ENCODE peak calls at places on chromosomes 12 and 14, in four cellular contexts. K is GM23338, D is HepG2, R is neuronal stem cell. W is an unnamed sample.

GRCh38 chr12:51593539-51593938 is 2.5 kb downstream of the SCN8A start:
- DNase-seq in K (peak; percentile 62), D (peak; percentile 20), R (peak; percentile 46), W (no peak)

GRCh38 chr12:104792570-104792969 is 165.5 kb downstream of the SLC41A2 start:
- DNase-seq in K (no peak), D (no peak), R (no peak), W (no peak)

GRCh38 chr14:74142523-74142922 is 57.8 kb downstream of the LIN52 start:
- DNase-seq in K (no peak), D (no peak), R (no peak), W (no peak)

GRCh38 chr12:3155710-3156386 is 78.7 kb downstream of the TSPAN9 start:
- DNase-seq in K (no peak), D (no peak), R (no peak), W (peak; percentile 61)

GRCh38 chr12:90280033-90280432 is 571.4 kb upstream of the ATP2B1 start:
- DNase-seq in K (no peak), D (no peak), R (no peak), W (no peak)

GRCh38 chr12:126950266-126950665 is 1316.7 kb upstream of the TMEM132C start:
- DNase-seq in K (peak; percentile 17), D (no peak), R (no peak), W (no peak)

GRCh38 chr12:115267891-115268290 is 583.9 kb upstream of the TBX3 start:
- DNase-seq in K (no peak), D (no peak), R (no peak), W (no peak)

GRCh38 chr14:94542111-94542810 is 19.0 kb upstream of the SERPINA4 start:
- DNase-seq in K (no peak), D (peak; percentile 80), R (no peak), W (no peak)

GRCh38 chr14:40164083-40164482 is 731.9 kb upstream of the FBXO33 start:
- DNase-seq in K (no peak), D (no peak), R (no peak), W (no peak)

GRCh38 chr12:103547929-103548328 is 39.1 kb upstream of the STAB2 start:
- DNase-seq in K (peak; percentile 16), D (no peak), R (no peak), W (no peak)

GRCh38 chr12:72368298-72368697 is 96.1 kb downstream of the TRHDE start:
- DNase-seq in K (no peak), D (no peak), R (no peak), W (no peak)

GRCh38 chr12:82852529-82852928 is 165.8 kb downstream of the TMTC2 start:
- DNase-seq in K (no peak), D (no peak), R (no peak), W (no peak)

GRCh38 chr14:23428686-23429495 is 6.6 kb downstream of the MYH7 start:
- DNase-seq in K (no peak), D (no peak), R (no peak), W (peak; percentile 37)

GRCh38 chr12:25301798-25302197 is 51.1 kb upstream of the KRAS start:
- DNase-seq in K (no peak), D (no peak), R (no peak), W (no peak)

GRCh38 chr12:99759467-99759866 is 111.9 kb downstream of the GARIN6 start:
- DNase-seq in K (no peak), D (no peak), R (no peak), W (no peak)

GRCh38 chr14:86675059-86675458 is 1145.1 kb downstream of the FLRT2 start:
- DNase-seq in K (peak; percentile 35), D (no peak), R (no peak), W (no peak)

GRCh38 chr14:92553456-92553855 is 39.9 kb downstream of the RIN3 start:
- DNase-seq in K (peak; percentile 52), D (no peak), R (no peak), W (peak; percentile 88)

GRCh38 chr14:70027785-70028428 is 148.7 kb downstream of the SMOC1 start:
- DNase-seq in K (peak; percentile 89), D (peak; percentile 43), R (peak; percentile 65), W (peak; percentile 93)

GRCh38 chr14:106268013-106268727 is 741.8 kb downstream of the TMEM121 start:
- DNase-seq in K (no peak), D (no peak), R (no peak), W (no peak)

GRCh38 chr14:76237349-76237990 is 85.7 kb downstream of the GPATCH2L start:
- DNase-seq in K (peak; percentile 47), D (no peak), R (no peak), W (no peak)

GRCh38 chr12:129028824-129029223 is 175.5 kb downstream of the GLT1D1 start:
- DNase-seq in K (no peak), D (no peak), R (no peak), W (no peak)

GRCh38 chr14:88628033-88628432 is 65.2 kb downstream of the ZC3H14 start:
- DNase-seq in K (no peak), D (no peak), R (no peak), W (no peak)

GRCh38 chr12:78210894-78211302 is 380.2 kb downstream of the NAV3 start:
- DNase-seq in K (no peak), D (no peak), R (no peak), W (no peak)

GRCh38 chr12:84919271-84919670 is 6.7 kb upstream of the SLC6A15 start:
- DNase-seq in K (no peak), D (no peak), R (no peak), W (no peak)

GRCh38 chr14:54844479-54844878 is 58.1 kb downstream of the GCH1 start:
- DNase-seq in K (no peak), D (peak; percentile 57), R (no peak), W (no peak)

GRCh38 chr12:14589169-14590004 is 21.7 kb upstream of the PLBD1 start:
- DNase-seq in K (peak; percentile 63), D (no peak), R (no peak), W (no peak)

GRCh38 chr12:85191-85666 is 18.7 kb downstream of the IQSEC3 start:
- DNase-seq in K (no peak), D (no peak), R (no peak), W (no peak)

GRCh38 chr14:32023540-32023939 is 53.6 kb upstream of the ARHGAP5 start:
- DNase-seq in K (no peak), D (no peak), R (no peak), W (no peak)

GRCh38 chr12:131751335-131751734 is 40.4 kb downstream of the SFSWAP start:
- DNase-seq in K (no peak), D (no peak), R (no peak), W (no peak)
- H3K36me3 ChIP-seq in K (peaks cover 42% of the 10 kb centered on the region), D (peaks cover 78% of the 10 kb centered on the region), R (peaks cover 21% of the 10 kb centered on the region), W (peaks cover 9% of the 10 kb centered on the region)

GRCh38 chr14:68474741-68475140 is 318.1 kb downstream of the ZFP36L1 start:
- DNase-seq in K (no peak), D (no peak), R (no peak), W (no peak)

GRCh38 chr14:68473794-68474193 is 319.1 kb downstream of the ZFP36L1 start:
- DNase-seq in K (no peak), D (no peak), R (no peak), W (no peak)

GRCh38 chr14:68471029-68471963 is 321.6 kb downstream of the ZFP36L1 start:
- DNase-seq in K (peak; percentile 92), D (no peak), R (peak; percentile 55), W (no peak)

GRCh38 chr14:68471964-68472508 is 320.8 kb downstream of the ZFP36L1 start:
- DNase-seq in K (peak; percentile 20), D (no peak), R (no peak), W (no peak)

GRCh38 chr14:68473050-68473449 is 319.8 kb downstream of the ZFP36L1 start:
- DNase-seq in K (no peak), D (no peak), R (no peak), W (no peak)
- H3K4me1 ChIP-seq in K (peaks cover 53% of the 10 kb centered on the region), D (peaks cover 48% of the 10 kb centered on the region), R (peaks cover 57% of the 10 kb centered on the region), W (no peaks in the 10 kb centered on the region)

DNA sequence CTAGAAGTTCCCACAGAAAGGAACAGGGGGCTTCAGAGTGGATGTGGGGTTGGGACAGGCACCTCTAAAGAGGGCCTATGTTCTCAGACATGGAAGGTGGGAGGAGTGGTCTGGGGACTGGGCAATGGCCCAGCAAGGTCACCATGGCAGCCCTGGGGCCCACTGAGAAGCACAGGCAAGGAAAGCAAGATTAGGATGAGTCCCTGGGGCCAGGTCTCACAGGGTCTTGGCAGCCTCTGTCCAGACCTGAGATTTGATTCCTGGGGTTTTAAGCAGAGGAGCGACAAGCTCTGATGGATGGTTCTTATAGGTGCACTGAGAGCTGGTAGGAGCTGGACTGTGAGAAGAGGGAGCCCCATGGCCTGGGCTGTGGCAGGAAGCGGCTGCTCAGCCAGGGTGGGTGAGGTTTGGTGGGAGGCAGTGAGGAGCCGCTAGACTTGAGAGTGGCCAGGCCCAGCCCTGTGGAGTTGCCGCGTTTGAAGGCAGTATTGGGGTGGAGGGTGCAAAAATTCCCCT is 44.0 kb downstream of the DLK1 start:
- DNase-seq in K (no peak), D (no peak), R (no peak), W (peak; percentile 40)
- H3K27me3 ChIP-seq in K (no peaks in the 10 kb centered on the region), D (no peaks in the 10 kb centered on the region), R (no peaks in the 10 kb centered on the region), W (no peaks in the 10 kb centered on the region)

DNA sequence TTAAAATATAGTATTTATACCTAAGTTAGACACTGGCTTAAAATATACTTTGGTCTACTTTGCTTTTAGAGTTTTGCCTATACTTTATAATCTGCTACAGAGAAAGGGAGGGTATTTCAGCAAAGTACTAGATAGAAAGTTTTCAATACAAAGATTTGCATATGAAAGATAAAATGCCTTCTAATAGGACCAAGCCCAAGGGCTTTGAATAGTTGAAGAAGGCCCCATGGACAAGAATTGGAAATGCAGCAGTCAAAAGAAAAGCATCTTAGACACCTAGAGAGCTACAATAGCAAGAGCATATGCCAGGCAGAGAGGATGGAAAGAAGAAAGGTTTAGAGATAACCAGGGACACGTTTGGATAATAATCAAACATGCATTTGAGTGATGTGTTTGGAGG is 83.1 kb upstream of the DNM1L start:
- DNase-seq in K (no peak), D (no peak), R (no peak), W (no peak)
- H3K36me3 ChIP-seq in K (peaks cover 9% of the 10 kb centered on the region), D (peaks cover 9% of the 10 kb centered on the region), R (peaks cover 6% of the 10 kb centered on the region), W (no peaks in the 10 kb centered on the region)

W was measured in aorta.